ENCODE peak calls at places on chromosomes 13 and 19, in four cellular contexts. Y is H7, U is left lung, P is fibroblast of lung. Q is an unnamed sample.

GRCh38 chr19:47723573-47723923 is 10.3 kb downstream of the EHD2 start:
- DNase-seq in Y (no peak), U (peak; percentile 89), P (peak; percentile 93), Q (no peak)

GRCh38 chr13:49063526-49063925 is 87.8 kb downstream of the FNDC3A start:
- DNase-seq in Y (no peak), U (no peak), P (peak; percentile 30), Q (no peak)

GRCh38 chr13:49374585-49375290 is 69.1 kb downstream of the CAB39L start:
- DNase-seq in Y (no peak), U (no peak), P (peak; percentile 89), Q (no peak)

GRCh38 chr19:52296400-52296772 is 583 bp upstream of the ZNF480 start:
- DNase-seq in Y (no peak), U (no peak), P (no peak), Q (no peak)

GRCh38 chr13:113302940-113303339 is 5.9 kb downstream of the LAMP1 start:
- DNase-seq in Y (no peak), U (no peak), P (no peak), Q (no peak)

GRCh38 chr19:3012522-3013260 is 16.4 kb downstream of the TLE2 start:
- DNase-seq in Y (peak; percentile 68), U (no peak), P (no peak), Q (no peak)

GRCh38 chr13:102508411-102508810 is 88.4 kb upstream of the TPP2 start:
- DNase-seq in Y (no peak), U (no peak), P (no peak), Q (no peak)

GRCh38 chr19:7441468-7442146 is 47.2 kb downstream of the PEX11G start:
- DNase-seq in Y (no peak), U (no peak), P (no peak), Q (no peak)

GRCh38 chr19:579842-580155 is 7.4 kb downstream of the BSG start:
- DNase-seq in Y (no peak), U (no peak), P (no peak), Q (no peak)

GRCh38 chr19:48997972-48998371 is 4.3 kb downstream of the RUVBL2 start:
- DNase-seq in Y (peak; percentile 76), U (no peak), P (peak; percentile 55), Q (peak; percentile 42)

GRCh38 chr13:41150058-41150457 is 17.5 kb upstream of the KBTBD6 start:
- DNase-seq in Y (no peak), U (no peak), P (peak; percentile 24), Q (no peak)

GRCh38 chr13:38398810-38399493 is 49.3 kb downstream of the UFM1 start:
- DNase-seq in Y (no peak), U (no peak), P (peak; percentile 64), Q (no peak)
- H3K4me3 ChIP-seq in Y (no peak overlapping the region), U (no peak overlapping the region), P (no peak overlapping the region), Q (no peak overlapping the region)

GRCh38 chr19:51210385-51210784 is 14.5 kb upstream of the CD33 start:
- DNase-seq in Y (no peak), U (no peak), P (no peak), Q (no peak)
- H3K4me3 ChIP-seq in Y (no peak overlapping the region), U (no peak overlapping the region), P (no peak overlapping the region), Q (no peak overlapping the region)

GRCh38 chr13:29902632-29903305 is 52.4 kb upstream of the UBL3 start:
- DNase-seq in Y (no peak), U (no peak), P (no peak), Q (no peak)
- H3K4me3 ChIP-seq in Y (no peak overlapping the region), U (no peak overlapping the region), P (no peak overlapping the region), Q (no peak overlapping the region)

DNA sequence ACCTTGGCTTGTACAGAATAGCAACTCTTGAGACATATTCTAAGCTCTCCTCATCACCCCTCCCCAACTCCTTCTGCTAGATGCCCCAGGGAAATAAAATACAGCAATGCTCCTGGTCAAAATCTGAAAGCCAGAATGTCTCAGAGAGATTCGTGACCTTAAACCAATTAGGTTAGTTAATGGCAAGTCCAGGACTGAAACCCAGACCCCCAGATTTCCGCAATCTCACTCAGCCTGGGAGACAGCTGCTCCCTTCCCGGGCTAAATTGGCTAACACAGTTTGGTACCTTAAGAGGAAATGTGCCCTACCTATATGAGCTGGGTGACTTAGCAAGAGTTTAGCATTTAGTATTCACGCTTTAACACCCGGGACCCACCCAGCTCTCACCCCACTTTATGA is 1.2 kb downstream of the DLEU7 start:
- DNase-seq in Y (peak; percentile 10), U (no peak), P (no peak), Q (no peak)
- H3K4me3 ChIP-seq in Y (no peak overlapping the region), U (no peak overlapping the region), P (no peak overlapping the region), Q (no peak overlapping the region)

DNA sequence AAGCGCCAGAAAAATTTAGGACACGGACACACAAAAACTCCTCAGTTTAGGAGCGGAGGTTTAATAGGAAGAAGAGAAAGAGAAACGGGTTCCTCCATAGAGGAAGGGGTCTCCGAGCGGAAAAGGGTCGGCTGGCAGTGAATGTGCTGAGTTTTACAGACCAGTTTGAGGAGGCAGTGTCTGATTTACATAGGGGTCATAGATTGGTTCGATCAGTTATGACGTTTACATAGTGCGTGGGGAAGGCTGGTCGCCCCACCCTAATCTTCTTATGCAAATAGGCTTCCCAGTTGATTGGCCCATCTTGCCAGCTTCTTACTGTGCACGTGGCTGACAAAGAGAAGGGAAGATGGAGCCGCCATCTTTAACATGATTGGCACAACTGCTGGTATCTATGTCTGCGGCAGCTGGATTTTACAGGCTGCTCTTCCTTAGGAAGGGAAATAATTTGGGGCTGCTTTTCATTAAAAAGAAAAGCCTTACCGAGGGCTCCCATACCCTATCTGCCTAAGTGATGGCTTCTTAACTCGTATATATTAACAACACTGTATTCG is 1.2 kb upstream of the ZNF225 start:
- DNase-seq in Y (peak; percentile 38), U (peak; percentile 35), P (peak; percentile 94), Q (no peak)
- H3K4me3 ChIP-seq in Y (peak overlapping the region; percentile 65), U (peak overlapping the region; percentile 89), P (peak overlapping the region; percentile 97), Q (peak overlapping the region; percentile 63)

GRCh38 chr19:15461694-15462093 is 2.6 kb downstream of the RASAL3 start:
- DNase-seq in Y (no peak), U (no peak), P (no peak), Q (no peak)

GRCh38 chr19:15464394-15465385 is at the start of gene RASAL3:
- DNase-seq in Y (no peak), U (peak; percentile 55), P (no peak), Q (no peak)

GRCh38 chr19:15466851-15467733 is 2.7 kb upstream of the RASAL3 start:
- DNase-seq in Y (no peak), U (no peak), P (peak; percentile 79), Q (no peak)

GRCh38 chr19:15467734-15468214 is 3.4 kb upstream of the RASAL3 start:
- DNase-seq in Y (no peak), U (no peak), P (no peak), Q (no peak)

GRCh38 chr19:15463865-15464371 is 426 bp downstream of the RASAL3 start:
- DNase-seq in Y (peak; percentile 70), U (peak; percentile 52), P (no peak), Q (no peak)
- H3K4me3 ChIP-seq in Y (peak overlapping the region; percentile 29), U (peak overlapping the region; percentile 58), P (no peak overlapping the region), Q (no peak overlapping the region)

GRCh38 chr13:20254076-20254475 is 22.0 kb upstream of the GJB6 start:
- DNase-seq in Y (no peak), U (no peak), P (no peak), Q (no peak)
- H3K4me3 ChIP-seq in Y (no peak overlapping the region), U (no peak overlapping the region), P (no peak overlapping the region), Q (no peak overlapping the region)